ENCODE peak calls at places on chromosomes 5 and 9, in four cellular contexts. One of them, this sample, is unnamed.

GRCh38 chr9:76642701-76643209 is 121.5 kb upstream of the PCA3 start:
- DNase-seq in GM12891: no peak
- DNase-seq in heart left ventricle: no peak
- DNase-seq in right lobe of liver: no peak
- DNase-seq in this sample: no peak

GRCh38 chr5:10479226-10479721 is 37.6 kb downstream of the ROPN1L start:
- DNase-seq in heart left ventricle: no peak
- DNase-seq in right lobe of liver: no peak
- DNase-seq in GM12891: no peak
- DNase-seq in this sample: no peak

GRCh38 chr5:9170026-9170425 is 375.8 kb downstream of the SEMA5A start:
- DNase-seq in GM12891: no peak
- DNase-seq in heart left ventricle: no peak
- DNase-seq in right lobe of liver: no peak
- DNase-seq in this sample: no peak

GRCh38 chr9:91884746-91885687 is 65.0 kb downstream of the ROR2 start:
- DNase-seq in GM12891: no peak
- DNase-seq in right lobe of liver: no peak
- DNase-seq in heart left ventricle: no peak
- DNase-seq in this sample: no peak

GRCh38 chr5:1723957-1724821 is 75.4 kb downstream of the MRPL36 start:
- DNase-seq in right lobe of liver: no peak
- DNase-seq in heart left ventricle: no peak
- DNase-seq in GM12891: peak; percentile 1
- DNase-seq in this sample: no peak

GRCh38 chr5:144886668-144887067 is 716.0 kb downstream of the KCTD16 start:
- DNase-seq in heart left ventricle: no peak
- DNase-seq in right lobe of liver: no peak
- DNase-seq in GM12891: no peak
- DNase-seq in this sample: no peak

GRCh38 chr5:178205010-178205748 is 846 bp downstream of the HNRNPAB start:
- DNase-seq in heart left ventricle: peak; percentile 77
- DNase-seq in GM12891: peak; percentile 86
- DNase-seq in right lobe of liver: peak; percentile 89
- DNase-seq in this sample: peak; percentile 73

GRCh38 chr5:157539623-157540022 is 36.0 kb downstream of the ADAM19 start:
- DNase-seq in GM12891: no peak
- DNase-seq in heart left ventricle: no peak
- DNase-seq in right lobe of liver: no peak
- DNase-seq in this sample: no peak

GRCh38 chr9:10341057-10341456 is 271.7 kb downstream of the PTPRD start:
- DNase-seq in heart left ventricle: no peak
- DNase-seq in GM12891: no peak
- DNase-seq in right lobe of liver: no peak
- DNase-seq in this sample: no peak

GRCh38 chr9:27151693-27152397 is 42.8 kb downstream of the TEK start:
- DNase-seq in right lobe of liver: no peak
- DNase-seq in GM12891: no peak
- DNase-seq in heart left ventricle: no peak
- DNase-seq in this sample: peak; percentile 21

GRCh38 chr9:14993891-14994554 is 83.8 kb upstream of the FREM1 start:
- DNase-seq in right lobe of liver: no peak
- DNase-seq in GM12891: no peak
- DNase-seq in heart left ventricle: no peak
- DNase-seq in this sample: no peak

GRCh38 chr9:78557540-78557939 is 260.6 kb downstream of the PSAT1 start:
- DNase-seq in heart left ventricle: no peak
- DNase-seq in GM12891: no peak
- DNase-seq in right lobe of liver: no peak
- DNase-seq in this sample: no peak

GRCh38 chr9:132559711-132560110 is 22.7 kb upstream of the BARHL1 start:
- DNase-seq in right lobe of liver: no peak
- DNase-seq in GM12891: no peak
- DNase-seq in heart left ventricle: no peak
- DNase-seq in this sample: no peak

GRCh38 chr5:157148734-157149615 is 6.3 kb upstream of the MED7 start:
- DNase-seq in right lobe of liver: no peak
- DNase-seq in GM12891: peak; percentile 40
- DNase-seq in heart left ventricle: peak; percentile 46
- DNase-seq in this sample: peak; percentile 51

GRCh38 chr5:97157689-97158088 is 15.3 kb upstream of the LIX1 start:
- DNase-seq in heart left ventricle: no peak
- DNase-seq in GM12891: no peak
- DNase-seq in right lobe of liver: no peak
- DNase-seq in this sample: no peak

GRCh38 chr9:24416136-24416535 is 129.6 kb downstream of the IZUMO3 start:
- DNase-seq in right lobe of liver: no peak
- DNase-seq in heart left ventricle: no peak
- DNase-seq in GM12891: no peak
- DNase-seq in this sample: no peak

GRCh38 chr9:93268551-93269314 is 84.8 kb downstream of the WNK2 start:
- DNase-seq in right lobe of liver: no peak
- DNase-seq in heart left ventricle: no peak
- DNase-seq in GM12891: peak; percentile 53
- DNase-seq in this sample: no peak

GRCh38 chr9:135693265-135693664 is 6.0 kb downstream of the SOHLH1 start:
- DNase-seq in right lobe of liver: no peak
- DNase-seq in GM12891: no peak
- DNase-seq in heart left ventricle: no peak
- DNase-seq in this sample: no peak

GRCh38 chr5:116923344-116923743 is 348.7 kb upstream of the SEMA6A start:
- DNase-seq in heart left ventricle: no peak
- DNase-seq in GM12891: no peak
- DNase-seq in right lobe of liver: no peak
- DNase-seq in this sample: no peak

GRCh38 chr5:64298586-64298985 is 132.9 kb downstream of the RNF180 start:
- DNase-seq in GM12891: no peak
- DNase-seq in right lobe of liver: no peak
- DNase-seq in heart left ventricle: no peak
- DNase-seq in this sample: no peak

GRCh38 chr5:144361406-144361805 is 190.7 kb downstream of the KCTD16 start:
- DNase-seq in heart left ventricle: no peak
- DNase-seq in GM12891: no peak
- DNase-seq in right lobe of liver: no peak
- DNase-seq in this sample: no peak

GRCh38 chr5:173953528-173954090 is 35.4 kb upstream of the C5orf47 start:
- DNase-seq in right lobe of liver: no peak
- DNase-seq in heart left ventricle: no peak
- DNase-seq in GM12891: no peak
- DNase-seq in this sample: no peak

GRCh38 chr9:21473236-21473635 is 8.9 kb downstream of the IFNE start:
- DNase-seq in GM12891: no peak
- DNase-seq in right lobe of liver: no peak
- DNase-seq in heart left ventricle: no peak
- DNase-seq in this sample: no peak

GRCh38 chr9:125749951-125750655 is 2.9 kb downstream of the PBX3 start:
- DNase-seq in GM12891: no peak
- DNase-seq in heart left ventricle: no peak
- DNase-seq in right lobe of liver: no peak
- DNase-seq in this sample: no peak

GRCh38 chr5:157570801-157571200 is 4.8 kb downstream of the ADAM19 start:
- DNase-seq in heart left ventricle: no peak
- DNase-seq in right lobe of liver: no peak
- DNase-seq in GM12891: no peak
- DNase-seq in this sample: no peak

DNA sequence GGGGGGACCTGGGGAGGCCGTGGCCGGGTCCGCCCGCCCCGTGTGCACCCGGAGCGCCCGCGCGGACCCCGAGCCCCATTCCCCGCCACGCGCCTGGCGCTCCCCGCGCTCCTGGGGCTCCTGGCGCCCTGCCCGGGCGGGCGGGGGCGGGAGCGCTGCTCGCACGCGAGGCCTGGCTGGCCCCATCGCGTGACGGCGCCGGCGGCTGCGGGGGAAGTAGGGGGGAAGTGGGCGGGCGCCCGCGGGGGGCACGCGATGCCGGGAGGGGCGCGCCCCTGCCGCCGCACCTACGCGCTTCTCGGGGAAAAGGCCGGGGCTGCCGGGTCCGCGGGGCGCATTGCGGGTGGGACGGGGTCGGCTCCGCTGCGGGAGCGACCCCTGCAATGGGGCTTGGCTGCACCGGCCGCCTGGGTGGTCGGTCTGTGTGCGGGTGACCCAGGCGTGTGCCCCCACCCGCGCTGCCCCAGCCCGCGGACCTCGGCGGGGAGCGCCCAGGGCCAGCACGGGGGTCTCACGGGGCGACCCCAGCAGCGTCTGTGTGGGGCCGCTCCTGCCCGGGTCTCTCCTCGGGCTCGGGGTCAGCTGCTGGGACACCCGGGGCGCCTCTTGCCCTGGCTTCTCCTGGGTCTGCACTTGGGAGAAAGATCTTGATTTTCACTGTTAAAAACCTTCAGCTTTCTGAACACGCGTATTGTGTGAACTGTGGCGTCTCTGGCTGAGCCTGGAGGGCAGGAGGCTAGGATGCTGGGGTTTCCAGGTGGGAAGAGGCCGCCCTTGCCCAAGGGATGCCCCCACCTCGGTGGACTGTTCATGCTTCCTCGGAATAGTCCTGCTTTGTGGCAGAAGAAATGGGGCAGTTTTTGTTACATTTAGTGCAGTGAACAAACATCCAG is 52.4 kb downstream of the AHRR start:
- DNase-seq in right lobe of liver: peak; percentile 40
- DNase-seq in heart left ventricle: no peak
- DNase-seq in GM12891: peak; percentile 84
- DNase-seq in this sample: peak; percentile 57
- TF ChIP-seq POLR2A in right lobe of liver: no peak
- TF ChIP-seq POLR2A in heart left ventricle: no peak
- TF ChIP-seq POLR2A in GM12891: no peak
- TF ChIP-seq POLR2A in this sample: no peak

DNA sequence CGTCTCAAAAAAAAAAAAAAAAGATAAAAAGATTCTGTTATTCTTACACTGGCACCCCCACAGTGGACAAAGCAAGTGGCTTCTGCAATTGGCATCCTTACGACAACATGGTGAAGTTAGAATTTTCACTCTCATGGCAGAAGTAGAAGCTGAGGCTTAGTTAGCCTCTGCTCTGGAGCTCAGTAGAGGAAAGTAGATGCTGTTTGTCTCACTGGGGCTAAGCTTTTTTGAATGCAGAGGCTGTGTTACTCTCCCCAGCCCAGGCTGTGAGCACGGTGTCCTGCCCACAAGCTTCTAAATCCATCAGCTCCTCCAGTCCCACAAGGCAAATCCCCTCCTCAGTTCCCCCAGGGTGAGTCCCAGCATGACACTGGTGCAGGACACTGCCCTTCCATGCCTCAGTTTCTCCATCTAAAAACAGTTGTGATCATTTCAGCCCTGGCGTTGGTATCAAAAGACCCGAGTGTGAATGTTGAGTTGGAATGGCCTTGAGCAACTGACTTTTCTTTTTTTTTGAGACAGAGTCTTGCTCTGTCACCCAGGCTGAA is 22.6 kb upstream of the PHF19 start:
- DNase-seq in heart left ventricle: no peak
- DNase-seq in GM12891: no peak
- DNase-seq in right lobe of liver: no peak
- DNase-seq in this sample: no peak
- TF ChIP-seq POLR2A in heart left ventricle: no peak
- TF ChIP-seq POLR2A in GM12891: peak; percentile 83
- TF ChIP-seq POLR2A in right lobe of liver: no peak
- TF ChIP-seq POLR2A in this sample: no peak

GRCh38 chr5:67693956-67694564 is 497.5 kb upstream of the CD180 start:
- DNase-seq in right lobe of liver: no peak
- DNase-seq in heart left ventricle: peak; percentile 65
- DNase-seq in GM12891: no peak
- DNase-seq in this sample: peak; percentile 67
- TF ChIP-seq POLR2A in right lobe of liver: no peak
- TF ChIP-seq POLR2A in heart left ventricle: no peak
- TF ChIP-seq POLR2A in GM12891: no peak
- TF ChIP-seq POLR2A in this sample: no peak

GRCh38 chr9:123268240-123268949 is at the start of gene STRBP:
- DNase-seq in heart left ventricle: peak; percentile 92
- DNase-seq in right lobe of liver: peak; percentile 96
- DNase-seq in GM12891: peak; percentile 92
- DNase-seq in this sample: peak; percentile 86
- TF ChIP-seq POLR2A in heart left ventricle: peak; percentile 55
- TF ChIP-seq POLR2A in right lobe of liver: peak; percentile 72
- TF ChIP-seq POLR2A in GM12891: no peak
- TF ChIP-seq POLR2A in this sample: no peak